ENCODE peak calls at places on chromosomes 6 and 20, in four cellular contexts. One of them, this sample, is unnamed.

GRCh38 chr6:33723576-33724085 is 12.1 kb upstream of the UQCC2 start:
- DNase-seq in cardiac muscle cell: peak
- DNase-seq in tibial nerve: no peak
- DNase-seq in activated B cell treated with CpG ODN at 0.5 μM for 24 hours: no peak
- DNase-seq in this sample: no peak

GRCh38 chr20:35174458-35175216 is 2.8 kb downstream of the PROCR start:
- DNase-seq in cardiac muscle cell: no peak
- DNase-seq in tibial nerve: no peak
- DNase-seq in activated B cell treated with CpG ODN at 0.5 μM for 24 hours: no peak
- DNase-seq in this sample: no peak

GRCh38 chr6:83884523-83884922 is 25.0 kb downstream of the CYB5R4 start:
- DNase-seq in cardiac muscle cell: peak
- DNase-seq in tibial nerve: no peak
- DNase-seq in activated B cell treated with CpG ODN at 0.5 μM for 24 hours: no peak
- DNase-seq in this sample: no peak

GRCh38 chr6:40539853-40540252 is 47.3 kb downstream of the LRFN2 start:
- DNase-seq in cardiac muscle cell: no peak
- DNase-seq in tibial nerve: no peak
- DNase-seq in activated B cell treated with CpG ODN at 0.5 μM for 24 hours: no peak
- DNase-seq in this sample: no peak

GRCh38 chr6:85464722-85465150 is 14.9 kb downstream of the NT5E start:
- DNase-seq in cardiac muscle cell: no peak
- DNase-seq in tibial nerve: no peak
- DNase-seq in activated B cell treated with CpG ODN at 0.5 μM for 24 hours: no peak
- DNase-seq in this sample: peak

GRCh38 chr20:43925786-43926185 is 11.1 kb downstream of the TOX2 start:
- DNase-seq in cardiac muscle cell: no peak
- DNase-seq in tibial nerve: no peak
- DNase-seq in activated B cell treated with CpG ODN at 0.5 μM for 24 hours: no peak
- DNase-seq in this sample: peak

GRCh38 chr6:105981888-105982358 is 104.2 kb upstream of the PRDM1 start:
- DNase-seq in cardiac muscle cell: no peak
- DNase-seq in tibial nerve: no peak
- DNase-seq in activated B cell treated with CpG ODN at 0.5 μM for 24 hours: no peak
- DNase-seq in this sample: no peak

GRCh38 chr6:37314803-37315515 is 38.8 kb upstream of the RNF8 start:
- DNase-seq in cardiac muscle cell: peak
- DNase-seq in tibial nerve: no peak
- DNase-seq in activated B cell treated with CpG ODN at 0.5 μM for 24 hours: no peak
- DNase-seq in this sample: peak

GRCh38 chr6:166952122-166952521 is 4.2 kb downstream of the RNASET2 start:
- DNase-seq in cardiac muscle cell: no peak
- DNase-seq in tibial nerve: no peak
- DNase-seq in activated B cell treated with CpG ODN at 0.5 μM for 24 hours: no peak
- DNase-seq in this sample: no peak

GRCh38 chr6:15739867-15740266 is 77.0 kb upstream of the DTNBP1 start:
- DNase-seq in cardiac muscle cell: no peak
- DNase-seq in tibial nerve: no peak
- DNase-seq in activated B cell treated with CpG ODN at 0.5 μM for 24 hours: no peak
- DNase-seq in this sample: no peak

GRCh38 chr6:81859884-81860283 is 107.4 kb upstream of the TENT5A start:
- DNase-seq in cardiac muscle cell: no peak
- DNase-seq in tibial nerve: peak
- DNase-seq in activated B cell treated with CpG ODN at 0.5 μM for 24 hours: no peak
- DNase-seq in this sample: no peak

GRCh38 chr6:56314683-56315523 is 67.5 kb upstream of the COL21A1 start:
- DNase-seq in cardiac muscle cell: peak
- DNase-seq in tibial nerve: no peak
- DNase-seq in activated B cell treated with CpG ODN at 0.5 μM for 24 hours: no peak
- DNase-seq in this sample: peak

GRCh38 chr6:98976674-98977365 is 29.1 kb upstream of the FBXL4 start:
- DNase-seq in cardiac muscle cell: no peak
- DNase-seq in tibial nerve: no peak
- DNase-seq in activated B cell treated with CpG ODN at 0.5 μM for 24 hours: no peak
- DNase-seq in this sample: no peak

GRCh38 chr20:1469925-1470571 is 3.4 kb upstream of the NSFL1C start:
- DNase-seq in cardiac muscle cell: peak
- DNase-seq in tibial nerve: peak
- DNase-seq in activated B cell treated with CpG ODN at 0.5 μM for 24 hours: peak
- DNase-seq in this sample: peak

GRCh38 chr6:133129556-133129955 is 111.6 kb upstream of the EYA4 start:
- DNase-seq in cardiac muscle cell: no peak
- DNase-seq in tibial nerve: no peak
- DNase-seq in activated B cell treated with CpG ODN at 0.5 μM for 24 hours: no peak
- DNase-seq in this sample: no peak

GRCh38 chr20:34538671-34539123 is 19.8 kb upstream of the MAP1LC3A start:
- DNase-seq in cardiac muscle cell: peak
- DNase-seq in tibial nerve: peak
- DNase-seq in activated B cell treated with CpG ODN at 0.5 μM for 24 hours: peak
- DNase-seq in this sample: peak

GRCh38 chr6:169407338-169407737 is 153.7 kb upstream of the THBS2 start:
- DNase-seq in cardiac muscle cell: no peak
- DNase-seq in tibial nerve: no peak
- DNase-seq in activated B cell treated with CpG ODN at 0.5 μM for 24 hours: no peak
- DNase-seq in this sample: no peak

GRCh38 chr20:20375862-20376261 is 8.0 kb downstream of the INSM1 start:
- DNase-seq in cardiac muscle cell: no peak
- DNase-seq in tibial nerve: no peak
- DNase-seq in activated B cell treated with CpG ODN at 0.5 μM for 24 hours: no peak
- DNase-seq in this sample: no peak

GRCh38 chr6:35021014-35021413 is 120.1 kb downstream of the TCP11 start:
- DNase-seq in cardiac muscle cell: no peak
- DNase-seq in tibial nerve: no peak
- DNase-seq in activated B cell treated with CpG ODN at 0.5 μM for 24 hours: no peak
- DNase-seq in this sample: no peak

GRCh38 chr20:48763183-48764030 is 64.4 kb downstream of the PREX1 start:
- DNase-seq in cardiac muscle cell: no peak
- DNase-seq in tibial nerve: no peak
- DNase-seq in activated B cell treated with CpG ODN at 0.5 μM for 24 hours: no peak
- DNase-seq in this sample: no peak

GRCh38 chr6:27503436-27504030 is 30.6 kb upstream of the ZNF184 start:
- DNase-seq in cardiac muscle cell: peak
- DNase-seq in tibial nerve: peak
- DNase-seq in activated B cell treated with CpG ODN at 0.5 μM for 24 hours: peak
- DNase-seq in this sample: peak

GRCh38 chr20:48910360-48910781 is 11.1 kb upstream of the ARFGEF2 start:
- DNase-seq in cardiac muscle cell: no peak
- DNase-seq in tibial nerve: no peak
- DNase-seq in activated B cell treated with CpG ODN at 0.5 μM for 24 hours: no peak
- DNase-seq in this sample: no peak

GRCh38 chr6:162999575-163000285 is 272.0 kb downstream of the PACRG start:
- DNase-seq in cardiac muscle cell: no peak
- DNase-seq in tibial nerve: no peak
- DNase-seq in activated B cell treated with CpG ODN at 0.5 μM for 24 hours: no peak
- DNase-seq in this sample: no peak

GRCh38 chr6:95741001-95741400 is 163.7 kb downstream of the MANEA start:
- DNase-seq in cardiac muscle cell: no peak
- DNase-seq in tibial nerve: no peak
- DNase-seq in activated B cell treated with CpG ODN at 0.5 μM for 24 hours: no peak
- DNase-seq in this sample: no peak

DNA sequence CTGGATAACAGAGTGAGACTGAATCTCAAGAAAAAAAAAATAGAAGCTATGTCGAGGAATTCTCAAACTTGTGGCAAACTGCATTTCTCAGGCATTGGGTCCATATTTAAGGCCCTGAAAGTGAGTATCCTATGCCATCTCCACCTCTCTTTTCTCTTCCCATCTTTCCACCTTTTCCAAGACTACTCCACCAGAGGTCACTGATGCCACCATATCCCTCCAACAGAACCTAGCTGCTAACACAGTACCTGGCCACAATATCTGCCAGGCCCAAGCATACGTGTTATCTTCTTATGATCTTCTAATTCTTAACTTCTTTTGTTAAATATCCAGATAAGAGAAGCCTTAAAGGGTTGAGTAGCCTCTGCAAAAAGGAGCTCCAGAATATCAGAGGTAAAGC is 8.2 kb upstream of the ADGRF4 start:
- DNase-seq in cardiac muscle cell: no peak
- DNase-seq in tibial nerve: no peak
- DNase-seq in activated B cell treated with CpG ODN at 0.5 μM for 24 hours: no peak
- DNase-seq in this sample: no peak
- TF ChIP-seq CTCF in cardiac muscle cell: no peak
- TF ChIP-seq CTCF in tibial nerve: no peak
- TF ChIP-seq CTCF in activated B cell treated with CpG ODN at 0.5 μM for 24 hours: no peak
- TF ChIP-seq CTCF in this sample: no peak

DNA sequence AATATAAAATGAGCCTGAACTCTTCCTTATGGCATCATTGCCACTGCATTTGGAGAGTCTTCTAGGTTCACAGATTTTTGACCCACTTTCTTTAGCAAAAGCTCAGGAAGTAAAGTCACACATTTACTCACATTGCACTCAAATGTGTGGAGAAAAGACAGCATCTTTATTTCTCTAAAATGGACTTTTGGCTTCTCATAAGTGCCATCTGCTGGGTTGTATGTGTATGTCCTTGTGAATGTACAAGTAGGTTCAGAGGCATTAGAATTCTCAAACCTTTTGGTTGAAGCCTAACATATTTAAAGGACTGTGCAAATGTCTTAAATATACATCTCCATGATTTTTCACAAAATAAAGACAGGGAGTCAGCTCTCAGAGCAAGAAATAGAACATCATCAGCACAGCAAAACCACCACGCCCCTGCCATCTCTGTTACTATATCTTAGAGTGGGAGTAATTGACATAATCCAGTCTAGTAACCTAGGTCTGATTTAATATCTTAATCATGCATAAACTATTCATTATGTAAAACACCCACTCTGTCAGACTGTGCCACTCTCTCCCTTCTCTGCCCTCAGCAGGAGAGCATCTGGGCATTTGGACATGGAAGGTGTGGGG is 42.2 kb upstream of the SPTLC3 start:
- DNase-seq in cardiac muscle cell: peak
- DNase-seq in tibial nerve: no peak
- DNase-seq in activated B cell treated with CpG ODN at 0.5 μM for 24 hours: no peak
- DNase-seq in this sample: no peak
- TF ChIP-seq CTCF in cardiac muscle cell: peak
- TF ChIP-seq CTCF in tibial nerve: no peak
- TF ChIP-seq CTCF in activated B cell treated with CpG ODN at 0.5 μM for 24 hours: no peak
- TF ChIP-seq CTCF in this sample: no peak

DNA sequence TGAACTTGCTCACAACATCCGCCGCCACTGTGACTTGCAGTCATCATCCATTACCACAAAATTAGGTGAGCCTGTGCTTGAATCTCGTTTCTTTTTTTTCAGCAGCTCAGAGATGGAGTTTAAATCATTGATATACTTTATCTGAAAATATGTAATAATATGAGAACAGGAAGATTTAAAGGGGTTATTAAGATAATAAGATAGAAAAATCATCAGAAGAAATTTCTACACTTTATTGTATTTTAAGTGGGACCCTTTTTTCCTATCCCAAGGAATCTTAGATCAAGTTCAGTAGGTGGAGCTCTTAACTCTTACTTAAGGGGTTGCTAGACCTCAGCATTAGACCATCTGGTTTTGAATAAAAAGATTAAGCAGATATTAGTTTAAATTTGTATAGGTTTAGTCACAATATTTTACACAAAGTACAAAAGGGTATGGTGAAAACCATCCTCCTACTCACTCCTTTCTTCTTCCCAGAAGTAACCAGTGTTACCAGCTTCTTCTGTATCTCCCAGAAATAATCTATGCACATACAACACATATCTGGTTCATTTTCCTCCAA is 9.4 kb upstream of the NCOA7 start:
- DNase-seq in cardiac muscle cell: no peak
- DNase-seq in tibial nerve: no peak
- DNase-seq in activated B cell treated with CpG ODN at 0.5 μM for 24 hours: no peak
- DNase-seq in this sample: peak
- TF ChIP-seq CTCF in cardiac muscle cell: no peak
- TF ChIP-seq CTCF in tibial nerve: no peak
- TF ChIP-seq CTCF in activated B cell treated with CpG ODN at 0.5 μM for 24 hours: no peak
- TF ChIP-seq CTCF in this sample: no peak

GRCh38 chr6:131787079-131787478 is 20.7 kb upstream of the ENPP1 start:
- DNase-seq in cardiac muscle cell: no peak
- DNase-seq in tibial nerve: no peak
- DNase-seq in activated B cell treated with CpG ODN at 0.5 μM for 24 hours: no peak
- DNase-seq in this sample: no peak

GRCh38 chr6:131784561-131784960 is 23.3 kb upstream of the ENPP1 start:
- DNase-seq in cardiac muscle cell: no peak
- DNase-seq in tibial nerve: no peak
- DNase-seq in activated B cell treated with CpG ODN at 0.5 μM for 24 hours: no peak
- DNase-seq in this sample: no peak

GRCh38 chr6:131792091-131792496 is 15.7 kb upstream of the ENPP1 start:
- DNase-seq in cardiac muscle cell: no peak
- DNase-seq in tibial nerve: no peak
- DNase-seq in activated B cell treated with CpG ODN at 0.5 μM for 24 hours: no peak
- DNase-seq in this sample: peak

GRCh38 chr6:131789219-131789618 is 18.6 kb upstream of the ENPP1 start:
- DNase-seq in cardiac muscle cell: no peak
- DNase-seq in tibial nerve: no peak
- DNase-seq in activated B cell treated with CpG ODN at 0.5 μM for 24 hours: no peak
- DNase-seq in this sample: peak

GRCh38 chr6:131787955-131788712 is 19.7 kb upstream of the ENPP1 start:
- DNase-seq in cardiac muscle cell: peak
- DNase-seq in tibial nerve: no peak
- DNase-seq in activated B cell treated with CpG ODN at 0.5 μM for 24 hours: no peak
- DNase-seq in this sample: no peak
- TF ChIP-seq CTCF in cardiac muscle cell: no peak
- TF ChIP-seq CTCF in tibial nerve: no peak
- TF ChIP-seq CTCF in activated B cell treated with CpG ODN at 0.5 μM for 24 hours: no peak
- TF ChIP-seq CTCF in this sample: no peak

DNA sequence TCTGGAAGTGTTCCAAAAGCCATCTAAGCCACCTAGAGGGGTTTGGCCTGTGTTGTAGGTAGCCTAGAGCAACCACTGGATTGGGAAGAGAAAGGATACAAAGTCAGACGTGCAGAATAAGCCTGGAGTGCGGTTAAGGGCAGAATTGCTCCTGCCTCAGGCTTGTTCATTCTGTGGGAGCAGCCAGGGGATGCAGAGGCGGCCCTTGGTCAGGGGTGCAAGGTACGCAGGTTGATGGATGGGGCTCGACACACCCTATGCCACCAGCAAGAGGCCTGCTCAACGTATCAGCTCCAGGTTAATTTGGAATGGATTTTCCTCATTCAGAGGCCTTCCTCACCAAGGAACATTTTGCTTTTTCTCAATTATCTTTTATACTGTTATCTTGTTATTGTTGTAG is 129.8 kb downstream of the SLC23A2 start:
- DNase-seq in cardiac muscle cell: no peak
- DNase-seq in tibial nerve: no peak
- DNase-seq in activated B cell treated with CpG ODN at 0.5 μM for 24 hours: no peak
- DNase-seq in this sample: no peak
- TF ChIP-seq CTCF in cardiac muscle cell: no peak
- TF ChIP-seq CTCF in tibial nerve: no peak
- TF ChIP-seq CTCF in activated B cell treated with CpG ODN at 0.5 μM for 24 hours: no peak
- TF ChIP-seq CTCF in this sample: no peak